ENCODE peak calls at places on chromosomes 6 and 20, in ten cellular contexts. J is WTC11, V is ACHN, Z is NCI-H187 treated with DMSO at 0.1 percent for 48 hours, F is transverse colon, U is H54, P is keratinocyte, C is HS-5, L is lower lobe of right lung, R is mucosa of gallbladder. E is an unnamed sample.

GRCh38 chr6:32075781-32076494 is 33.2 kb downstream of the TNXB start:
- DNase-seq in Z (no peak), V (no peak), R (no peak), J (no peak), F (no peak), U (no peak), P (no peak), C (no peak), L (no peak), E (no peak)

GRCh38 chr6:135936606-135937005 is 85.1 kb downstream of the PDE7B start:
- DNase-seq in F (no peak), P (peak; percentile 72), C (peak; percentile 99), U (peak; percentile 6), V (peak; percentile 75), Z (no peak), J (no peak), R (no peak), L (no peak), E (no peak)

GRCh38 chr6:44105146-44105545 is 22.1 kb downstream of the MRPL14 start:
- DNase-seq in Z (no peak), U (no peak), R (no peak), J (no peak), C (no peak), L (no peak), V (no peak), P (no peak), F (no peak), E (no peak)

GRCh38 chr6:70686548-70687133 is 19.0 kb downstream of the SMAP1 start:
- DNase-seq in C (no peak), V (peak; percentile 55), L (no peak), J (no peak), U (no peak), R (no peak), P (no peak), F (no peak), Z (no peak), E (no peak)

GRCh38 chr6:6599468-6599873 is 11.0 kb downstream of the LY86 start:
- DNase-seq in F (peak; percentile 13), V (no peak), P (no peak), U (no peak), Z (no peak), L (no peak), J (no peak), C (no peak), R (peak; percentile 28), E (no peak)

GRCh38 chr20:61742097-61742805 is 323.4 kb downstream of the TAF4 start:
- DNase-seq in U (no peak), C (no peak), F (no peak), R (no peak), P (no peak), J (no peak), Z (no peak), L (peak; percentile 7), V (no peak), E (no peak)

GRCh38 chr20:58286729-58287128 is 22.8 kb upstream of the RAB22A start:
- DNase-seq in L (no peak), P (no peak), J (no peak), F (no peak), Z (no peak), U (no peak), C (no peak), R (no peak), V (no peak), E (peak; percentile 19)

GRCh38 chr6:44010411-44011349 is 116.6 kb downstream of the MRPL14 start:
- DNase-seq in V (peak; percentile 98), R (no peak), L (no peak), U (peak; percentile 98), P (no peak), F (no peak), J (no peak), C (peak; percentile 95), Z (peak; percentile 82), E (no peak)

GRCh38 chr6:24126586-24127192 is 674 bp downstream of the NRSN1 start:
- DNase-seq in C (no peak), V (peak; percentile 80), J (peak; percentile 77), F (peak; percentile 21), L (no peak), Z (no peak), P (no peak), U (peak; percentile 53), R (peak; percentile 65), E (peak; percentile 13)

E was measured in B cell.